ENCODE peak calls at places on chromosomes 12 and 14, in six cellular contexts. A is HT1080, U is NCI-H526, B is B cell, R is ovary, W is IMR-90. M is an unnamed sample.

GRCh38 chr12:127987199-127987901 is 279.6 kb upstream of the TMEM132C start:
- DNase-seq in A (peak), U (no peak), B (no peak), R (no peak), W (no peak), M (no peak)

GRCh38 chr12:52278530-52278929 is 4.1 kb downstream of the KRT86 start:
- DNase-seq in A (no peak), U (no peak), B (no peak), R (no peak), W (no peak), M (no peak)

GRCh38 chr14:49405291-49405690 is 180.9 kb downstream of the RPS29 start:
- DNase-seq in A (peak), U (no peak), B (no peak), R (no peak), W (peak), M (no peak)

GRCh38 chr12:88362439-88362838 is 217.8 kb downstream of the KITLG start:
- DNase-seq in A (no peak), U (no peak), B (no peak), R (no peak), W (peak), M (no peak)

GRCh38 chr12:131916306-131917138 is 12.6 kb upstream of the PUS1 start:
- DNase-seq in A (no peak), U (no peak), B (peak), R (no peak), W (no peak), M (no peak)

GRCh38 chr12:100359248-100359647 is 2.4 kb downstream of the SLC17A8 start:
- DNase-seq in A (no peak), U (no peak), B (no peak), R (no peak), W (no peak), M (no peak)

GRCh38 chr14:53032161-53032803 is 81.4 kb upstream of the FERMT2 start:
- DNase-seq in A (peak), U (no peak), B (no peak), R (no peak), W (peak), M (no peak)

GRCh38 chr12:119419371-119419770 is 84.8 kb downstream of the CCDC60 start:
- DNase-seq in A (no peak), U (no peak), B (no peak), R (no peak), W (no peak), M (no peak)

GRCh38 chr12:15756822-15757221 is 32.4 kb downstream of the EPS8 start:
- DNase-seq in A (no peak), U (no peak), B (no peak), R (no peak), W (peak), M (no peak)

GRCh38 chr14:30553311-30553989 is 5.5 kb upstream of the G2E3 start:
- DNase-seq in A (peak), U (no peak), B (no peak), R (no peak), W (peak), M (no peak)

GRCh38 chr12:112908548-112908947 is 1.8 kb downstream of the OAS1 start:
- DNase-seq in A (no peak), U (no peak), B (no peak), R (no peak), W (no peak), M (no peak)

GRCh38 chr12:132323171-132324010 is 6.0 kb downstream of the GALNT9 start:
- DNase-seq in A (no peak), U (no peak), B (no peak), R (no peak), W (no peak), M (peak)

GRCh38 chr12:58801986-58802385 is 118.3 kb downstream of the LRIG3 start:
- DNase-seq in A (no peak), U (no peak), B (no peak), R (no peak), W (no peak), M (no peak)

GRCh38 chr12:25315388-25315787 is 64.7 kb upstream of the KRAS start:
- DNase-seq in A (no peak), U (no peak), B (no peak), R (no peak), W (no peak), M (no peak)

GRCh38 chr12:121602766-121603165 is 21.9 kb upstream of the KDM2B start:
- DNase-seq in A (no peak), U (no peak), B (no peak), R (no peak), W (no peak), M (no peak)

GRCh38 chr12:92955997-92956663 is 27.0 kb upstream of the EEA1 start:
- DNase-seq in A (peak), U (no peak), B (no peak), R (no peak), W (peak), M (no peak)

GRCh38 chr14:34175574-34175973 is 224.7 kb upstream of the EGLN3 start:
- DNase-seq in A (no peak), U (no peak), B (no peak), R (no peak), W (no peak), M (no peak)

GRCh38 chr14:103057028-103057371 is 349 bp downstream of the CDC42BPB start:
- DNase-seq in A (no peak), U (no peak), B (no peak), R (peak), W (no peak), M (no peak)

GRCh38 chr12:115857923-115858322 is 419.6 kb downstream of the MED13L start:
- DNase-seq in A (no peak), U (no peak), B (no peak), R (no peak), W (no peak), M (no peak)

GRCh38 chr12:104258476-104259067 is 43.0 kb downstream of the TXNRD1 start:
- DNase-seq in A (no peak), U (no peak), B (no peak), R (no peak), W (no peak), M (no peak)

GRCh38 chr12:19608039-19608438 is 168.7 kb downstream of the AEBP2 start:
- DNase-seq in A (no peak), U (no peak), B (no peak), R (no peak), W (no peak), M (no peak)

GRCh38 chr14:89801128-89801527 is 153.4 kb downstream of the EFCAB11 start:
- DNase-seq in A (peak), U (no peak), B (no peak), R (no peak), W (peak), M (no peak)

M was measured in occipital lobe.